ENCODE peak calls at places on chromosomes 11 and 22, in six cellular contexts. D is NCI-H146, J is ACHN, R is fibroblast of the aortic adventitia, C is anterior cingulate cortex, V is T-helper 9 cell. O is an unnamed sample.

GRCh38 chr11:45272701-45273100 is 13.4 kb downstream of the SYT13 start:
- DNase-seq in C (no peak), R (no peak), J (no peak), V (no peak), D (no peak), O (no peak)

GRCh38 chr11:46948378-46949131 is 12.0 kb downstream of the CSTPP1 start:
- DNase-seq in R (peak), J (peak), C (no peak), D (peak), V (no peak), O (no peak)

GRCh38 chr11:70630816-70631623 is 232.7 kb downstream of the CTTN start:
- DNase-seq in V (no peak), C (no peak), D (no peak), R (no peak), J (no peak), O (no peak)

GRCh38 chr11:129590030-129590752 is 214.5 kb downstream of the BARX2 start:
- DNase-seq in R (no peak), J (no peak), D (no peak), C (no peak), V (no peak), O (no peak)

GRCh38 chr11:72085836-72086475 is 5.3 kb downstream of the LRRC51 start:
- DNase-seq in V (no peak), J (no peak), C (no peak), D (peak), R (no peak), O (no peak)

GRCh38 chr11:79080506-79080905 is 360.3 kb downstream of the TENM4 start:
- DNase-seq in D (no peak), J (no peak), C (no peak), V (no peak), R (peak), O (no peak)

GRCh38 chr22:21761086-21761485 is 25.5 kb upstream of the YPEL1 start:
- DNase-seq in D (no peak), C (no peak), J (no peak), R (no peak), V (no peak), O (no peak)

GRCh38 chr22:25403752-25404471 is 160.6 kb upstream of the GRK3 start:
- DNase-seq in D (no peak), R (peak), J (peak), C (no peak), V (no peak), O (no peak)

GRCh38 chr11:43575931-43576833 is 104.4 kb upstream of the HSD17B12 start:
- DNase-seq in C (no peak), D (no peak), V (no peak), J (no peak), R (peak), O (no peak)

GRCh38 chr11:77446911-77447629 is 26.8 kb downstream of the PAK1 start:
- DNase-seq in R (no peak), D (no peak), C (no peak), J (no peak), V (no peak), O (no peak)

GRCh38 chr11:66035653-66036333 is 9.5 kb upstream of the CATSPER1 start:
- DNase-seq in R (no peak), J (no peak), C (no peak), D (no peak), V (no peak), O (no peak)

GRCh38 chr22:44648821-44649566 is 53.0 kb upstream of the PRR5 start:
- DNase-seq in C (no peak), V (no peak), J (no peak), R (peak), D (no peak), O (no peak)

GRCh38 chr22:46180370-46181137 is 30.2 kb downstream of the PPARA start:
- DNase-seq in D (no peak), C (no peak), V (no peak), J (peak), R (no peak), O (no peak)

GRCh38 chr22:38700271-38700788 is 413 bp downstream of the JOSD1 start:
- DNase-seq in J (peak), R (peak), V (no peak), C (no peak), D (no peak), O (peak)

GRCh38 chr22:22605074-22605404 is 39.4 kb upstream of the GGTLC2 start:
- DNase-seq in C (no peak), J (no peak), D (no peak), V (no peak), R (no peak), O (no peak)

GRCh38 chr11:62926669-62927455 is 5.7 kb upstream of the CHRM1 start:
- DNase-seq in J (no peak), D (no peak), C (no peak), R (no peak), V (no peak), O (no peak)

GRCh38 chr11:73372371-73372993 is 3.7 kb upstream of the RELT start:
- DNase-seq in R (no peak), V (no peak), J (peak), D (no peak), C (no peak), O (no peak)